ENCODE peak calls at places on chromosomes 6 and 20, in seven cellular contexts. One of them, this sample, is unnamed.

GRCh38 chr6:41545174-41545702 is 943 bp upstream of the FOXP4 start:
- DNase-seq in keratinocyte: no peak
- DNase-seq in OCI-LY7: peak; percentile 41
- DNase-seq in breast epithelium: no peak
- DNase-seq in colonic mucosa: peak; percentile 30
- DNase-seq in endodermal cell: no peak
- DNase-seq in Peyer's patch: peak; percentile 27
- DNase-seq in this sample: no peak

GRCh38 chr20:2299301-2299700 is 3.5 kb downstream of the TGM3 start:
- DNase-seq in breast epithelium: no peak
- DNase-seq in keratinocyte: no peak
- DNase-seq in OCI-LY7: no peak
- DNase-seq in colonic mucosa: peak; percentile 83
- DNase-seq in endodermal cell: no peak
- DNase-seq in Peyer's patch: no peak
- DNase-seq in this sample: no peak

GRCh38 chr20:1122388-1123315 is 4.2 kb downstream of the PSMF1 start:
- DNase-seq in colonic mucosa: peak; percentile 75
- DNase-seq in keratinocyte: no peak
- DNase-seq in OCI-LY7: no peak
- DNase-seq in endodermal cell: no peak
- DNase-seq in breast epithelium: peak; percentile 33
- DNase-seq in Peyer's patch: no peak
- DNase-seq in this sample: peak; percentile 53

GRCh38 chr20:23640018-23640872 is 2.5 kb upstream of the CST3 start:
- DNase-seq in colonic mucosa: no peak
- DNase-seq in OCI-LY7: no peak
- DNase-seq in Peyer's patch: no peak
- DNase-seq in breast epithelium: no peak
- DNase-seq in endodermal cell: no peak
- DNase-seq in keratinocyte: no peak
- DNase-seq in this sample: no peak

GRCh38 chr6:163260111-163260895 is 154.2 kb upstream of the QKI start:
- DNase-seq in colonic mucosa: no peak
- DNase-seq in breast epithelium: no peak
- DNase-seq in OCI-LY7: no peak
- DNase-seq in endodermal cell: peak; percentile 82
- DNase-seq in Peyer's patch: no peak
- DNase-seq in keratinocyte: no peak
- DNase-seq in this sample: peak; percentile 15

GRCh38 chr20:16004108-16004854 is 569.0 kb downstream of the KIF16B start:
- DNase-seq in Peyer's patch: no peak
- DNase-seq in endodermal cell: peak; percentile 61
- DNase-seq in breast epithelium: no peak
- DNase-seq in keratinocyte: no peak
- DNase-seq in OCI-LY7: no peak
- DNase-seq in colonic mucosa: no peak
- DNase-seq in this sample: no peak

GRCh38 chr20:53805895-53806384 is 212.3 kb upstream of the ZNF217 start:
- DNase-seq in keratinocyte: no peak
- DNase-seq in colonic mucosa: peak; percentile 59
- DNase-seq in Peyer's patch: no peak
- DNase-seq in breast epithelium: no peak
- DNase-seq in endodermal cell: no peak
- DNase-seq in OCI-LY7: no peak
- DNase-seq in this sample: peak; percentile 64

GRCh38 chr6:5214570-5215052 is 46.1 kb downstream of the LYRM4 start:
- DNase-seq in OCI-LY7: peak; percentile 12
- DNase-seq in Peyer's patch: no peak
- DNase-seq in breast epithelium: no peak
- DNase-seq in endodermal cell: peak; percentile 94
- DNase-seq in keratinocyte: no peak
- DNase-seq in colonic mucosa: peak; percentile 27
- DNase-seq in this sample: peak; percentile 37

GRCh38 chr20:63138855-63139341 is 77.0 kb downstream of the YTHDF1 start:
- DNase-seq in colonic mucosa: no peak
- DNase-seq in breast epithelium: no peak
- DNase-seq in OCI-LY7: no peak
- DNase-seq in keratinocyte: no peak
- DNase-seq in endodermal cell: no peak
- DNase-seq in Peyer's patch: no peak
- DNase-seq in this sample: peak; percentile 13

GRCh38 chr20:22729180-22729579 is 144.8 kb upstream of the FOXA2 start:
- DNase-seq in Peyer's patch: no peak
- DNase-seq in endodermal cell: no peak
- DNase-seq in OCI-LY7: no peak
- DNase-seq in breast epithelium: no peak
- DNase-seq in colonic mucosa: peak; percentile 34
- DNase-seq in keratinocyte: no peak
- DNase-seq in this sample: peak; percentile 15

DNA sequence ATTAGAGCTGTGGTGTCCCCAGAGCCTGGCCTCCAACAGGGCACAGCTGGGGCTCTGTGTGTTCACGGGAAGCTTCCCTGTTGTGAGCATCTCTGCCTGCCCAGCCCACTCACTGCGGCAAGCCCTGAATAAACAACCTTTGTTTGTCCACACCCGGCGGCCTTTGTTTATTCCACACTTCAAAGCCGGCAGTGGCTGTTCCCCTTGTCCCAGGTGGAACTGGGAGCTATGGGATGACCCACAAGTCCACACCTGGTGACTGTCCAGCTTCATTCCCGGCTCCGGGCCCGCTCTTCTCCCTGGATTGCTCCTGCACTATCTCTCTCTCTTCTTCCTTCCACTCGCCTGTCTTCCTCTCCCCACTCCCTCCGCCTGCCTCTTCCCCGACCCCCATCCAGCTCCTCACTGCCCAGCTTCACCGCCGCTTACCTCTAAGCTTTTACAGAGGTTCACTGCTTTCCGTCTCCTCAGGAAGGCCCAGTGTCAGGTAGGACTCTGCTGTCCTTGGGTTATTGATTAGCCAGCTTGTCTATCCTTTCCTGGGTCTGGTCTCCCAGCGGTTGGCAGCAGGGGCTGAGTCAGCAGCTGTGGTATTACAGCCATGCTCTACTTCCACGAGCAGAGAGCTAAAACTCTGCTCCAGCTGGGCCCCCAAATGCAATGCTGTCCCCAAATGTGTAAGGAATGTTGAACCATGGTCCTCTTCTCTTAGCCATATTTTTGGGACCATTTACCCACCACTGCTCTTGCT is 17.8 kb downstream of the DACT2 start:
- DNase-seq in OCI-LY7: no peak
- DNase-seq in breast epithelium: no peak
- DNase-seq in keratinocyte: no peak
- DNase-seq in Peyer's patch: no peak
- DNase-seq in endodermal cell: peak; percentile 89
- DNase-seq in colonic mucosa: peak; percentile 55
- DNase-seq in this sample: no peak
- H3K4me3 ChIP-seq in OCI-LY7: no peak overlapping the region
- H3K4me3 ChIP-seq in breast epithelium: no peak overlapping the region
- H3K4me3 ChIP-seq in keratinocyte: no peak overlapping the region
- H3K4me3 ChIP-seq in Peyer's patch: peak overlapping the region; percentile 49
- H3K4me3 ChIP-seq in endodermal cell: peak overlapping the region; percentile 66
- H3K4me3 ChIP-seq in colonic mucosa: no peak overlapping the region
- H3K4me3 ChIP-seq in this sample: no peak overlapping the region

DNA sequence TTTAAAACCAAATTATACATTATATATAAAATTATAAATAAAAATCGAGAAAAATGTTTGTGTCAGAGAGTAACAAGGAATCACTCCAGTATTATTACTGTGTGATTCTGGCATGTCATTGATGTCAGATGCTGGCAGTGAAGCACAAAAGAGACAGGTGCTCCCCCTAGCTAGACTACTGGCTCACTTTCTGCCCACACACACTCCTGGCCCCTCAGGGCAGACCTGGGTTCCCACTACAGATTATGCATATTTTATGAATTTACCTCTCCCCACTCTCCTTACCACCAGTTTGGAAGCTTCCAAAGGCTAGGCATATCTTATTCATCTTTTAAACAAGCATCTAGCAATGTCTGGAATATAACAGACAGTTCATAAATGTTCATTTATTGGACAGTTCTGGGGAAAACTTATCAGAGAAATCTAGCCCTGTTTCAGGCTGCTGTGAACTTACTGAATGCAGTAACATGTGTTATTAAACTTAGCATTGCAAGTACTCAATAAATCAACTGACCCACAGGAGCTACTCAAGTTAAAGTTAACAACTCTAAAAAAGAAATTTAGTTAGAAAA is 12.8 kb downstream of the SNX3 start:
- DNase-seq in Peyer's patch: no peak
- DNase-seq in breast epithelium: no peak
- DNase-seq in OCI-LY7: no peak
- DNase-seq in keratinocyte: no peak
- DNase-seq in colonic mucosa: no peak
- DNase-seq in endodermal cell: no peak
- DNase-seq in this sample: no peak
- TF ChIP-seq CTCF in Peyer's patch: no peak
- TF ChIP-seq CTCF in breast epithelium: no peak
- TF ChIP-seq CTCF in OCI-LY7: peak; percentile 27
- TF ChIP-seq CTCF in keratinocyte: no peak
- TF ChIP-seq CTCF in colonic mucosa: no peak
- TF ChIP-seq CTCF in endodermal cell: peak; percentile 40
- TF ChIP-seq CTCF in this sample: no peak

GRCh38 chr6:128478230-128479047 is 42.0 kb downstream of the PTPRK start:
- DNase-seq in Peyer's patch: no peak
- DNase-seq in keratinocyte: no peak
- DNase-seq in colonic mucosa: no peak
- DNase-seq in endodermal cell: no peak
- DNase-seq in OCI-LY7: no peak
- DNase-seq in breast epithelium: no peak
- DNase-seq in this sample: no peak
- H3K4me3 ChIP-seq in Peyer's patch: peak overlapping the region; percentile 42
- H3K4me3 ChIP-seq in keratinocyte: no peak overlapping the region
- H3K4me3 ChIP-seq in colonic mucosa: peak overlapping the region; percentile 17
- H3K4me3 ChIP-seq in endodermal cell: no peak overlapping the region
- H3K4me3 ChIP-seq in OCI-LY7: no peak overlapping the region
- H3K4me3 ChIP-seq in breast epithelium: no peak overlapping the region
- H3K4me3 ChIP-seq in this sample: no peak overlapping the region

DNA sequence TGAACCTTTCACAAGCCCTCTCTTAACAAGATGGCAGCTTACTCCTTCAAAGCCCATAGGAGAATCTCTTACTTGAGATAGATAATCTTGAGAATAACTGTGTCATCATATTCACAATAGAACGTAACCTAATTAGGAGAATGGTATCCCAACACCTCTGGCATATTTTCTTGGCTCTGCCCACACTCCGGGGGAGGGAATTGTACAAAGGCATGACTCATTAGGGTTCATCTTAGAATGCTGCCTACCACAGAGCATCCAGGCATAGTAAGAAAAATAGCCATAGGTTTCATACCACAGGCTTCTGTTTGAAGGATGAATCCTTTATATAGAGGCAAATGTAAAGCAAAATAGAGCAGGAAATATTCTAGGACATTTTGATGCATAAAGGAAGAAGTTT is 1100.6 kb upstream of the CITED2 start:
- DNase-seq in keratinocyte: no peak
- DNase-seq in breast epithelium: peak; percentile 51
- DNase-seq in OCI-LY7: no peak
- DNase-seq in endodermal cell: no peak
- DNase-seq in colonic mucosa: no peak
- DNase-seq in Peyer's patch: no peak
- DNase-seq in this sample: peak; percentile 11
- TF ChIP-seq CTCF in keratinocyte: no peak
- TF ChIP-seq CTCF in breast epithelium: no peak
- TF ChIP-seq CTCF in OCI-LY7: no peak
- TF ChIP-seq CTCF in endodermal cell: no peak
- TF ChIP-seq CTCF in colonic mucosa: no peak
- TF ChIP-seq CTCF in Peyer's patch: no peak
- TF ChIP-seq CTCF in this sample: no peak

DNA sequence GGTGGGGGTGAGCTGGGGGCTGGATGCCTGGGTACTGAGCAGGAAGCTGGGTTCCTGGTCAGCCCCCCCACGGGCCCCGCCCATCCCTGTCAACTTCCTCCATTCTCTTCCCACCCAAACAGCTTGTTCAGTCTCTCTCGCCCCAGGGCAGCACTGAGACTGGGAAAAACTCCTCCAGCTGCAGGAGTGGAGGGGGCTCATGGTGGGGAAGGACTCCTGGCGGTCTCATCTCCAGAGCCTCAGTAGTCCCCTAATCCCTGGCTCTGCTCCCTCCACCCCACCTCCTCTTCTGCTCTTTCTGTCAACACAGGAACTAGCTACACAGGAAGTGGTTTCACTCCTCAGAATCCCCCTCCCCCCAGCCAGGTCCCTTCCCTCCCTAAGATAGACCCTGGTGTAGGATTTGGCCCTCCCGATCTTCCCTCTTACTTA is at the start of gene GPSM3:
- DNase-seq in colonic mucosa: peak; percentile 69
- DNase-seq in endodermal cell: peak; percentile 68
- DNase-seq in Peyer's patch: peak; percentile 86
- DNase-seq in breast epithelium: no peak
- DNase-seq in OCI-LY7: peak; percentile 71
- DNase-seq in keratinocyte: no peak
- DNase-seq in this sample: no peak
- H3K4me3 ChIP-seq in colonic mucosa: peak within 1 kb of the TSS; percentile 23
- H3K4me3 ChIP-seq in endodermal cell: no peak within 1 kb of the TSS
- H3K4me3 ChIP-seq in Peyer's patch: peak within 1 kb of the TSS; percentile 51
- H3K4me3 ChIP-seq in breast epithelium: peak within 1 kb of the TSS; percentile 32
- H3K4me3 ChIP-seq in OCI-LY7: peak within 1 kb of the TSS; percentile 92
- H3K4me3 ChIP-seq in keratinocyte: no peak within 1 kb of the TSS
- H3K4me3 ChIP-seq in this sample: no peak within 1 kb of the TSS

This sample was measured in fibroblast of mammary gland.